ENCODE peak calls at places on chromosomes 4 and X, in six cellular contexts. O is left ventricle myocardium superior, S is amygdala, C is kidney tubule cell, W is left kidney, E is H7. H is an unnamed sample.

GRCh38 chr4:8336412-8337075 is 67.0 kb downstream of the HTRA3 start:
- DNase-seq in O (no peak), S (no peak), C (peak; percentile 94), W (no peak), E (no peak), H (no peak)

GRCh38 chrX:66164470-66164869 is 423 bp downstream of the HEPH start:
- DNase-seq in O (no peak), S (no peak), C (no peak), W (peak; percentile 18), E (no peak), H (no peak)

GRCh38 chr4:109472343-109472761 is 38.7 kb downstream of the SEC24B start:
- DNase-seq in O (no peak), S (no peak), C (peak; percentile 60), W (no peak), E (no peak), H (no peak)

GRCh38 chrX:703466-704210 is 73.0 kb downstream of the SHOX start:
- DNase-seq in O (no peak), S (no peak), C (no peak), W (no peak), E (no peak), H (no peak)

GRCh38 chr4:71186257-71186565 is 152.6 kb upstream of the SLC4A4 start:
- DNase-seq in O (no peak), S (no peak), C (no peak), W (no peak), E (no peak), H (no peak)

GRCh38 chrX:2676794-2677675 is 14.1 kb upstream of the CD99 start:
- DNase-seq in O (no peak), S (no peak), C (peak; percentile 88), W (peak; percentile 41), E (no peak), H (no peak)

GRCh38 chr4:48968814-48969213 is 17.3 kb upstream of the CWH43 start:
- DNase-seq in O (no peak), S (no peak), C (peak; percentile 58), W (no peak), E (no peak), H (no peak)

GRCh38 chrX:111181883-111182400 is 86.0 kb downstream of the PAK3 start:
- DNase-seq in O (no peak), S (no peak), C (no peak), W (peak; percentile 12), E (no peak), H (no peak)

GRCh38 chr4:2947926-2948325 is 15.3 kb downstream of the NOP14 start:
- DNase-seq in O (peak; percentile 76), S (no peak), C (no peak), W (no peak), E (no peak), H (peak; percentile 62)

GRCh38 chr4:14807857-14808256 is 194.4 kb upstream of the CPEB2 start:
- DNase-seq in O (no peak), S (no peak), C (no peak), W (no peak), E (no peak), H (no peak)

GRCh38 chr4:170700064-170700463 is 610.3 kb upstream of the AADAT start:
- DNase-seq in O (no peak), S (no peak), C (no peak), W (no peak), E (no peak), H (no peak)

GRCh38 chr4:37244583-37245390 is at the start of gene NWD2:
- DNase-seq in O (peak; percentile 28), S (no peak), C (peak; percentile 21), W (peak; percentile 87), E (peak; percentile 79), H (peak; percentile 7)

GRCh38 chr4:27474691-27475090 is 614.0 kb downstream of the STIM2 start:
- DNase-seq in O (no peak), S (no peak), C (peak; percentile 13), W (no peak), E (no peak), H (no peak)

GRCh38 chrX:331772-332495 is 13.3 kb upstream of the GTPBP6 start:
- DNase-seq in O (peak; percentile 22), S (no peak), C (no peak), W (no peak), E (peak; percentile 86), H (no peak)

GRCh38 chr4:15361529-15361928 is 66.3 kb upstream of the C1QTNF7 start:
- DNase-seq in O (no peak), S (no peak), C (no peak), W (no peak), E (no peak), H (no peak)

GRCh38 chr4:120724656-120725055 is 197.9 kb downstream of the PRDM5 start:
- DNase-seq in O (no peak), S (no peak), C (peak; percentile 3), W (no peak), E (no peak), H (no peak)

GRCh38 chrX:38620623-38621022 is 59.3 kb downstream of the TSPAN7 start:
- DNase-seq in O (no peak), S (no peak), C (no peak), W (no peak), E (no peak), H (no peak)

GRCh38 chr4:145937990-145938611 is 522 bp downstream of the ZNF827 start:
- DNase-seq in O (no peak), S (no peak), C (peak; percentile 55), W (peak; percentile 85), E (peak; percentile 81), H (peak; percentile 12)

GRCh38 chr4:8913858-8914460 is 42.3 kb upstream of the HMX1 start:
- DNase-seq in O (no peak), S (no peak), C (no peak), W (no peak), E (peak; percentile 37), H (no peak)

GRCh38 chrX:152896450-152896849 is 1.4 kb upstream of the ZNF185 start:
- DNase-seq in O (no peak), S (no peak), C (peak; percentile 93), W (no peak), E (no peak), H (no peak)

H was measured in heart right ventricle.